ENCODE peak calls at places on chromosomes 3 and 15, in six cellular contexts. O is activated CD4-positive, alpha-beta T cell treated with anti-CD3 and anti-CD28 coated beads, Interleukin-2, amount 50 U/mL, for 24 hours; V is activated naive CD4-positive, alpha-beta T cell; G is GM20000; S is HFFc6; H is T-helper 17 cell. Q is an unnamed sample.

GRCh38 chr15:49621327-49622210 is 721 bp downstream of the DTWD1 start:
- DNase-seq in O (no peak), S (no peak), V (no peak), H (no peak), G (no peak), Q (no peak)

GRCh38 chr3:171646357-171647133 is 163.7 kb downstream of the PLD1 start:
- DNase-seq in H (no peak), O (no peak), S (peak; percentile 62), G (peak; percentile 39), V (no peak), Q (no peak)

GRCh38 chr15:83848315-83849050 is 194.6 kb downstream of the ADAMTSL3 start:
- DNase-seq in G (no peak), S (no peak), V (no peak), O (no peak), H (no peak), Q (no peak)

GRCh38 chr3:127949446-127949845 is 34.4 kb downstream of the KBTBD12 start:
- DNase-seq in S (no peak), O (no peak), G (no peak), V (no peak), H (no peak), Q (peak; percentile 4)

GRCh38 chr15:31396881-31397560 is 70.4 kb downstream of the KLF13 start:
- DNase-seq in S (peak; percentile 52), V (no peak), O (no peak), G (peak; percentile 48), H (no peak), Q (no peak)

GRCh38 chr3:42742259-42742658 is 30.8 kb downstream of the CCDC13 start:
- DNase-seq in S (no peak), H (no peak), O (no peak), V (no peak), G (no peak), Q (no peak)

GRCh38 chr3:195558602-195559001 is 15.5 kb upstream of the PPP1R2 start:
- DNase-seq in H (no peak), V (no peak), G (peak; percentile 44), O (no peak), S (no peak), Q (no peak)

GRCh38 chr3:65935724-65936123 is 103.0 kb downstream of the MAGI1 start:
- DNase-seq in G (no peak), O (no peak), V (no peak), H (no peak), S (no peak), Q (no peak)

GRCh38 chr3:134713673-134714072 is 62.9 kb upstream of the KY start:
- DNase-seq in O (no peak), V (no peak), S (no peak), G (no peak), H (no peak), Q (no peak)

GRCh38 chr3:183895296-183895695 is 10.6 kb upstream of the PARL start:
- DNase-seq in V (no peak), H (no peak), O (no peak), S (peak; percentile 43), G (peak; percentile 85), Q (no peak)

GRCh38 chr3:64357481-64357880 is 132.2 kb upstream of the PRICKLE2 start:
- DNase-seq in G (no peak), O (no peak), S (no peak), H (no peak), V (no peak), Q (no peak)

GRCh38 chr15:39598958-39599845 is 18.3 kb downstream of the THBS1 start:
- DNase-seq in V (no peak), G (no peak), H (no peak), O (no peak), S (peak; percentile 70), Q (no peak)

GRCh38 chr15:32790352-32790999 is 72.7 kb downstream of the GREM1 start:
- DNase-seq in S (peak; percentile 66), H (no peak), V (no peak), O (no peak), G (no peak), Q (no peak)

GRCh38 chr15:67219288-67219687 is 35.2 kb downstream of the AAGAB start:
- DNase-seq in V (no peak), O (no peak), S (no peak), H (no peak), G (no peak), Q (no peak)

GRCh38 chr15:101724675-101725005 is 367 bp upstream of the TARS3 start:
- DNase-seq in O (no peak), V (no peak), G (no peak), S (no peak), H (no peak), Q (no peak)

GRCh38 chr3:138148503-138148902 is 16.3 kb upstream of the A4GNT start:
- DNase-seq in S (no peak), O (no peak), V (no peak), G (no peak), H (no peak), Q (no peak)

GRCh38 chr3:28151608-28152228 is 89.7 kb upstream of the CMC1 start:
- DNase-seq in O (no peak), H (no peak), V (no peak), G (no peak), S (no peak), Q (no peak)

GRCh38 chr3:128875556-128876120 is 3.8 kb upstream of the ACAD9 start:
- DNase-seq in V (peak; percentile 57), H (peak; percentile 17), S (no peak), G (peak; percentile 41), O (peak; percentile 24), Q (no peak)

GRCh38 chr15:38721549-38721948 is 156.9 kb upstream of the RASGRP1 start:
- DNase-seq in V (no peak), O (no peak), H (no peak), G (no peak), S (peak; percentile 42), Q (no peak)

GRCh38 chr15:87387681-87388240 is 868.8 kb downstream of the NTRK3 start:
- DNase-seq in O (no peak), V (no peak), G (no peak), H (no peak), S (no peak), Q (no peak)

GRCh38 chr3:22245817-22246583 is 495.0 kb upstream of the ZNF385D start:
- DNase-seq in G (no peak), H (no peak), V (no peak), O (no peak), S (no peak), Q (no peak)

GRCh38 chr15:58147151-58147550 is 9.0 kb downstream of the AQP9 start:
- DNase-seq in G (no peak), H (no peak), S (no peak), V (no peak), O (no peak), Q (no peak)

GRCh38 chr3:43503067-43503728 is 118.6 kb downstream of the ANO10 start:
- DNase-seq in G (peak; percentile 10), H (no peak), V (no peak), O (no peak), S (peak; percentile 20), Q (peak; percentile 42)

GRCh38 chr3:197426161-197426566 is 127.8 kb upstream of the DLG1 start:
- DNase-seq in G (no peak), H (no peak), O (no peak), V (no peak), S (no peak), Q (no peak)

GRCh38 chr3:195251336-195252065 is 19.5 kb downstream of the XXYLT1 start:
- DNase-seq in G (no peak), H (no peak), S (no peak), V (no peak), O (no peak), Q (no peak)